ENCODE peak calls at places on chromosomes 1 and 21, in four cellular contexts. U, Y, X and J are unnamed samples.

GRCh38 chr1:108686609-108687313 is 5.3 kb upstream of the PRPF38B start:
- DNase-seq in U (no peak), Y (peak), X (no peak), J (no peak)

GRCh38 chr1:156838972-156839371 is 19.9 kb downstream of the INSRR start:
- DNase-seq in Y (no peak), U (peak), X (no peak), J (peak)

GRCh38 chr21:46661211-46661625 is 25.7 kb downstream of the PRMT2 start:
- DNase-seq in X (no peak), Y (no peak), U (peak), J (peak)

GRCh38 chr1:12197483-12197880 is 30.7 kb downstream of the TNFRSF1B start:
- DNase-seq in Y (no peak), U (no peak), X (no peak), J (no peak)

GRCh38 chr1:41520951-41521742 is 36.7 kb upstream of the EDN2 start:
- DNase-seq in X (no peak), U (no peak), Y (no peak), J (no peak)

GRCh38 chr1:8022395-8023286 is 3.5 kb downstream of the ERRFI1 start:
- DNase-seq in U (no peak), Y (no peak), X (no peak), J (no peak)

GRCh38 chr1:205076245-205076761 is 8.0 kb downstream of the TMEM81 start:
- DNase-seq in X (no peak), Y (no peak), U (no peak), J (no peak)

GRCh38 chr1:35287807-35288640 is 19.5 kb downstream of the ZMYM4 start:
- DNase-seq in X (no peak), U (no peak), Y (no peak), J (no peak)

GRCh38 chr1:192766009-192766625 is 42.7 kb upstream of the RGS2 start:
- DNase-seq in Y (peak), U (no peak), X (peak), J (no peak)

GRCh38 chr1:5936126-5936525 is 56.1 kb downstream of the NPHP4 start:
- DNase-seq in X (no peak), Y (no peak), U (no peak), J (peak)

GRCh38 chr1:245084551-245084950 is 70.2 kb upstream of the KIF26B start:
- DNase-seq in Y (no peak), X (no peak), U (no peak), J (no peak)

GRCh38 chr21:18155508-18156193 is 89.0 kb upstream of the CHODL start:
- DNase-seq in U (no peak), Y (no peak), X (peak), J (no peak)

GRCh38 chr1:205531191-205532025 is 26.9 kb downstream of the CDK18 start:
- DNase-seq in X (no peak), Y (no peak), U (no peak), J (no peak)

GRCh38 chr1:54543729-54544496 is 4.1 kb upstream of the ACOT11 start:
- DNase-seq in X (peak), U (no peak), Y (no peak), J (no peak)

GRCh38 chr1:1204425-1204920 is 1.9 kb downstream of the TNFRSF18 start:
- DNase-seq in Y (no peak), U (no peak), X (no peak), J (no peak)

GRCh38 chr1:111576547-111576946 is 43.0 kb upstream of the RAP1A start:
- DNase-seq in Y (no peak), X (no peak), U (no peak), J (no peak)

GRCh38 chr1:110370827-110371226 is 20.0 kb downstream of the SLC16A4 start:
- DNase-seq in X (peak), U (no peak), Y (peak), J (no peak)

GRCh38 chr1:163874070-163874469 is 552.3 kb downstream of the NUF2 start:
- DNase-seq in U (no peak), X (no peak), Y (no peak), J (no peak)

GRCh38 chr1:222909586-222909985 is 94.7 kb downstream of the DISP1 start:
- DNase-seq in X (no peak), U (no peak), Y (no peak), J (no peak)

GRCh38 chr1:16167331-16168143 is 11.7 kb upstream of the EPHA2 start:
- DNase-seq in X (no peak), U (peak), Y (no peak), J (peak)

GRCh38 chr1:52424238-52424637 is 19.8 kb downstream of the PRPF38A start:
- DNase-seq in Y (no peak), U (peak), X (no peak), J (no peak)

GRCh38 chr1:15432327-15432726 is 5.9 kb upstream of the CTRC start:
- DNase-seq in Y (no peak), U (no peak), X (no peak), J (no peak)

GRCh38 chr21:37060296-37060695 is 12.6 kb downstream of the PIGP start:
- DNase-seq in U (no peak), Y (peak), X (peak), J (no peak)

GRCh38 chr1:89843279-89844121 is 22.7 kb downstream of the LRRC8D start:
- DNase-seq in U (peak), Y (peak), X (no peak), J (peak)

GRCh38 chr1:208177656-208178055 is 66.5 kb downstream of the PLXNA2 start:
- DNase-seq in Y (no peak), X (no peak), U (peak), J (peak)

GRCh38 chr1:155254714-155255242 is 505 bp downstream of the ENTREP3 start:
- DNase-seq in Y (no peak), U (no peak), X (no peak), J (peak)

GRCh38 chr1:114956570-114956969 is 73.1 kb upstream of the TSHB start:
- DNase-seq in Y (no peak), U (no peak), X (peak), J (no peak)

GRCh38 chr1:161172349-161172748 is 5.0 kb downstream of the B4GALT3 start:
- DNase-seq in U (no peak), X (no peak), Y (no peak), J (no peak)

GRCh38 chr1:33164120-33164519 is 17.7 kb downstream of the TRIM62 start:
- DNase-seq in U (no peak), Y (no peak), X (no peak), J (no peak)

GRCh38 chr1:29145739-29146437 is 22.2 kb upstream of the TMEM200B start:
- DNase-seq in Y (peak), U (no peak), X (peak), J (no peak)

GRCh38 chr1:216785760-216786159 is 62.5 kb upstream of the ESRRG start:
- DNase-seq in U (no peak), X (no peak), Y (no peak), J (no peak)

GRCh38 chr1:18373882-18374493 is 106.7 kb upstream of the KLHDC7A start:
- DNase-seq in X (no peak), Y (no peak), U (peak), J (peak)

GRCh38 chr1:181898773-181899172 is 162.7 kb downstream of the ZNF648 start:
- DNase-seq in Y (no peak), U (no peak), X (no peak), J (no peak)

GRCh38 chr1:59553381-59553780 is 256.5 kb downstream of the FGGY start:
- DNase-seq in Y (no peak), X (no peak), U (no peak), J (no peak)

GRCh38 chr1:4203501-4203900 is 303.4 kb upstream of the C1orf174 start:
- DNase-seq in X (no peak), U (no peak), Y (no peak), J (no peak)